ENCODE peak calls at places on chromosomes 12 and 14, in ten cellular contexts. V is choroid plexus epithelial cell, Z is kidney epithelial cell, D is GM13976, S is RWPE2, O is heart left ventricle, R is upper lobe of right lung, Q is GM13977, J is foreskin fibroblast, I is GM10248. T is an unnamed sample.

GRCh38 chr12:112354399-112354798 is 27.8 kb downstream of the HECTD4 start:
- DNase-seq in S (no peak), Q (no peak), Z (no peak), J (no peak), V (no peak), O (no peak), D (no peak), I (no peak), R (no peak), T (no peak)

GRCh38 chr12:54409267-54409666 is 9.8 kb downstream of the ITGA5 start:
- DNase-seq in Z (no peak), O (no peak), J (no peak), Q (no peak), V (no peak), I (no peak), D (no peak), R (no peak), S (no peak), T (no peak)

GRCh38 chr14:75518625-75519024 is 3.6 kb upstream of the BATF start:
- DNase-seq in Z (no peak), J (no peak), Q (peak), D (peak), O (no peak), I (no peak), S (no peak), V (peak), R (no peak), T (no peak)

GRCh38 chr12:39395866-39396265 is 47.1 kb downstream of the KIF21A start:
- DNase-seq in I (no peak), S (no peak), Q (no peak), D (no peak), V (no peak), O (peak), Z (no peak), R (no peak), J (no peak), T (no peak)

GRCh38 chr14:102187044-102187443 is 47.3 kb downstream of the WDR20 start:
- DNase-seq in J (peak), D (no peak), R (no peak), V (peak), S (no peak), Z (peak), I (no peak), O (no peak), Q (no peak), T (no peak)

GRCh38 chr12:117012189-117012805 is 86.9 kb downstream of the TESC start:
- DNase-seq in D (no peak), Q (no peak), Z (no peak), O (no peak), R (no peak), J (no peak), V (peak), I (no peak), S (no peak), T (no peak)

GRCh38 chr12:27158322-27158721 is 75.9 kb upstream of the C12orf71 start:
- DNase-seq in Q (no peak), Z (no peak), V (no peak), I (no peak), S (no peak), J (no peak), O (no peak), D (no peak), R (no peak), T (no peak)

GRCh38 chr12:112480931-112481330 is 62.2 kb downstream of the PTPN11 start:
- DNase-seq in J (no peak), D (no peak), O (no peak), R (no peak), V (no peak), Z (no peak), S (no peak), Q (no peak), I (no peak), T (no peak)

GRCh38 chr14:96178674-96179321 is 25.8 kb upstream of the BDKRB2 start:
- DNase-seq in V (no peak), J (no peak), R (no peak), D (no peak), S (no peak), Q (no peak), Z (no peak), I (no peak), O (no peak), T (no peak)

GRCh38 chr14:89351364-89351957 is 65.6 kb downstream of the FOXN3 start:
- DNase-seq in Q (peak), Z (no peak), R (peak), I (peak), O (no peak), D (peak), V (peak), J (no peak), S (no peak), T (no peak)

GRCh38 chr12:8692573-8692972 is 5.2 kb upstream of the RIMKLB start:
- DNase-seq in Q (no peak), R (no peak), D (no peak), V (peak), S (no peak), Z (no peak), J (peak), O (no peak), I (no peak), T (no peak)

GRCh38 chr12:107912421-107913004 is 138.0 kb downstream of the ASCL4 start:
- DNase-seq in J (no peak), Z (no peak), R (peak), I (peak), S (no peak), V (no peak), Q (peak), O (peak), D (peak), T (peak)

GRCh38 chr14:56002876-56003625 is 115.2 kb upstream of the PELI2 start:
- DNase-seq in O (no peak), S (no peak), I (no peak), R (no peak), Q (no peak), D (no peak), V (no peak), J (no peak), Z (no peak), T (no peak)

GRCh38 chr12:49832836-49833421 is 4.7 kb upstream of the NCKAP5L start:
- DNase-seq in I (no peak), D (no peak), J (peak), Q (no peak), R (no peak), Z (no peak), O (no peak), V (peak), S (no peak), T (no peak)

GRCh38 chr14:76771432-76771980 is 10.2 kb downstream of the VASH1 start:
- DNase-seq in O (no peak), D (no peak), Z (no peak), V (no peak), Q (no peak), S (peak), J (no peak), I (no peak), R (no peak), T (no peak)

GRCh38 chr12:3777206-3777809 is 24.4 kb upstream of the CRACR2A start:
- DNase-seq in Q (peak), O (no peak), V (peak), I (peak), J (no peak), R (no peak), S (no peak), D (peak), Z (peak), T (no peak)

GRCh38 chr14:96470331-96470730 is 31.9 kb upstream of the PAPOLA start:
- DNase-seq in S (no peak), R (no peak), O (no peak), Z (no peak), V (no peak), D (no peak), Q (no peak), J (no peak), I (no peak), T (no peak)

GRCh38 chr12:89575405-89575804 is 49.6 kb upstream of the POC1B start:
- DNase-seq in S (no peak), I (no peak), Z (no peak), Q (no peak), J (no peak), R (no peak), O (no peak), D (no peak), V (no peak), T (no peak)

GRCh38 chr14:85057266-85057665 is 472.7 kb upstream of the FLRT2 start:
- DNase-seq in I (no peak), J (no peak), O (no peak), V (no peak), Q (no peak), R (no peak), Z (no peak), D (no peak), S (no peak), T (no peak)

GRCh38 chr14:104973215-104974145 is 4.7 kb downstream of the AHNAK2 start:
- DNase-seq in Q (no peak), V (peak), O (peak), S (peak), Z (peak), I (no peak), D (no peak), R (peak), J (peak), T (no peak)

GRCh38 chr12:103841690-103842584 is 903 bp upstream of the NT5DC3 start:
- DNase-seq in Z (peak), O (peak), J (peak), I (peak), R (peak), D (peak), V (peak), S (peak), Q (no peak), T (no peak)

GRCh38 chr14:67583711-67584644 is 16.1 kb downstream of the PIGH start:
- DNase-seq in V (peak), I (peak), R (no peak), D (peak), J (peak), Z (no peak), Q (peak), S (peak), O (no peak), T (no peak)

GRCh38 chr14:24367506-24368214 is at the start of gene NFATC4:
- DNase-seq in R (no peak), Q (peak), Z (peak), I (peak), D (peak), J (peak), V (peak), S (no peak), O (peak), T (no peak)

GRCh38 chr14:65421201-65421981 is 8.9 kb downstream of the FUT8 start:
- DNase-seq in S (no peak), Q (no peak), V (peak), J (peak), I (no peak), R (no peak), D (no peak), Z (peak), O (no peak), T (no peak)

GRCh38 chr14:34049769-34050168 is 98.9 kb upstream of the EGLN3 start:
- DNase-seq in D (no peak), R (no peak), Z (no peak), O (no peak), S (no peak), I (no peak), J (no peak), Q (no peak), V (no peak), T (no peak)

GRCh38 chr12:124543052-124543590 is 24.3 kb downstream of the NCOR2 start:
- DNase-seq in S (no peak), V (peak), I (no peak), R (no peak), Q (no peak), Z (no peak), O (no peak), J (no peak), D (no peak), T (no peak)

GRCh38 chr14:100584056-100585031 is 2.9 kb downstream of the BEGAIN start:
- DNase-seq in I (no peak), V (no peak), J (no peak), S (peak), R (peak), Z (no peak), D (no peak), Q (no peak), O (peak), T (no peak)
- TF ChIP-seq CTCF in I (no peak), V (no peak), J (no peak), S (no peak), R (no peak), Z (no peak), D (no peak), Q (no peak), O (no peak), T (no peak)

DNA sequence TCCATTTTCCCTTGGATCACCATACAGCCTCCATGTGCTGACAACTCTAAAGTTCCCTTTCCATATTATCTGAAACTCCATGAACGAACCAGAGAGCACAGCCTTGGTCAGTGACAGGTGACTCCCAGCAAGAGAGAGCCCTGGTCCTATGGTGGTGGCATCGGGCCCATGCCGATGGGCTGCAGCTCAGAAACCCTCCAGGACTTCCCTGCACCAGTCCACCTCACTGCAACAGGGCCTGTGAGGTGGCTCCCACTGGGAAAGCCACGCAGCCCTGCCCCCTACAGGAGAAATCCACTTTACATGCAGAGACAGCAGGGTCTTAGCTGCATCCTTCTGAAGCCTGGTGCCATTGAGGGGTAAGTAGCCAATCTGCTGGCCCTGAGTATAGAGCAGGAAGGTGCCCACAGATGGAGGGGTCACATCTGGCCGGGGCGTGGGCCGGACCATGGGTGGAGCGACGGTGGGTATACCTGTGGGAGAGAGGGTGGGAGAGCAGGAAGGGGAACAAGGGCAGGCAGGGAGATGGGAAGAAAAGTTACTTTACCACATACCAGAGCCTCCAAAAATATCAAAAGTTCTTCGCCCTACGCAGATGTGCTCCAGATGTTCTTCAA is 24.7 kb downstream of the RTRAF start:
- DNase-seq in S (no peak), J (no peak), Q (no peak), V (no peak), O (no peak), Z (no peak), I (no peak), R (no peak), D (no peak), T (no peak)
- TF ChIP-seq CTCF in S (no peak), J (no peak), Q (peak), V (peak), O (peak), Z (peak), I (peak), R (peak), D (no peak), T (no peak)

GRCh38 chr12:14454098-14454907 is 88.8 kb downstream of the ATF7IP start:
- DNase-seq in R (no peak), O (no peak), J (no peak), V (peak), Z (no peak), S (no peak), I (peak), Q (peak), D (peak), T (no peak)
- TF ChIP-seq CTCF in R (peak), O (peak), J (peak), V (peak), Z (peak), S (peak), I (peak), Q (peak), D (peak), T (no peak)

GRCh38 chr14:90740081-90740480 is 76.1 kb downstream of the TTC7B start:
- DNase-seq in O (no peak), I (no peak), D (no peak), J (no peak), R (no peak), Z (no peak), V (no peak), Q (no peak), S (no peak), T (no peak)
- TF ChIP-seq CTCF in O (no peak), I (no peak), D (no peak), J (no peak), R (no peak), Z (no peak), V (no peak), Q (no peak), S (no peak), T (no peak)

T was measured in activated B cell treated with CpG ODN at 0.5 μM for 24 hours.